ENCODE peak calls at places on chromosomes 13 and 19, in nine cellular contexts. B is Daoy; Y is iPS-NIHi11; H is foreskin keratinocyte; U is left ventricle myocardium superior; V is activated effector memory CD4-positive, alpha-beta T cell treated with anti-CD3 and anti-CD28 coated beads, Interleukin-2, amount 50 U/mL, for 16 hours; A is M059J; G is activated T-cell treated with anti-CD3 and anti-CD28 coated beads, Interleukin-2, amount 50 U/mL, for 72 hours; L is tibial nerve. C is an unnamed sample.

GRCh38 chr19:45331411-45331810 is 8.7 kb upstream of the CKM start:
- DNase-seq in B (no peak), Y (peak), H (no peak), U (no peak), V (no peak), A (no peak), G (no peak), L (no peak), C (no peak)

GRCh38 chr13:78326608-78327007 is 276.7 kb downstream of the POU4F1 start:
- DNase-seq in B (peak), Y (no peak), H (peak), U (no peak), V (no peak), A (no peak), G (no peak), L (no peak), C (no peak)

GRCh38 chr13:33514362-33514761 is 228.8 kb upstream of the STARD13 start:
- DNase-seq in B (no peak), Y (peak), H (peak), U (no peak), V (no peak), A (no peak), G (no peak), L (no peak), C (no peak)

GRCh38 chr13:113947321-113948033 is 26.4 kb downstream of the C13orf46 start:
- DNase-seq in B (peak), Y (no peak), H (peak), U (peak), V (no peak), A (no peak), G (no peak), L (peak), C (peak)

GRCh38 chr19:41112728-41113290 is 1.4 kb upstream of the CYP2F1 start:
- DNase-seq in B (no peak), Y (no peak), H (no peak), U (no peak), V (peak), A (no peak), G (no peak), L (no peak), C (no peak)

GRCh38 chr19:932647-933552 is 7.1 kb downstream of the ARID3A start:
- DNase-seq in B (peak), Y (peak), H (peak), U (peak), V (peak), A (peak), G (no peak), L (peak), C (no peak)

GRCh38 chr13:102799544-102800144 is 725 bp downstream of the BIVM start:
- DNase-seq in B (peak), Y (peak), H (peak), U (peak), V (no peak), A (peak), G (peak), L (no peak), C (peak)

GRCh38 chr19:33376423-33376822 is 2.9 kb downstream of the CEBPG start:
- DNase-seq in B (peak), Y (no peak), H (peak), U (peak), V (no peak), A (peak), G (no peak), L (peak), C (peak)

GRCh38 chr13:45473627-45474026 is 8.9 kb downstream of the COG3 start:
- DNase-seq in B (no peak), Y (peak), H (no peak), U (no peak), V (no peak), A (no peak), G (no peak), L (no peak), C (no peak)

GRCh38 chr13:35598790-35599369 is 122.4 kb upstream of the MAB21L1 start:
- DNase-seq in B (no peak), Y (no peak), H (peak), U (no peak), V (no peak), A (no peak), G (no peak), L (no peak), C (no peak)

GRCh38 chr13:40245567-40245966 is 420.9 kb downstream of the FOXO1 start:
- DNase-seq in B (no peak), Y (no peak), H (no peak), U (no peak), V (no peak), A (no peak), G (no peak), L (no peak), C (no peak)

GRCh38 chr13:33710924-33711323 is 107.0 kb upstream of the RFC3 start:
- DNase-seq in B (no peak), Y (no peak), H (no peak), U (no peak), V (no peak), A (no peak), G (no peak), L (no peak), C (no peak)

GRCh38 chr13:28558567-28558966 is 63.6 kb upstream of the FLT1 start:
- DNase-seq in B (no peak), Y (no peak), H (no peak), U (peak), V (no peak), A (peak), G (no peak), L (no peak), C (no peak)

GRCh38 chr13:46297338-46297737 is 85.6 kb downstream of the LRRC63 start:
- DNase-seq in B (no peak), Y (no peak), H (peak), U (no peak), V (no peak), A (no peak), G (no peak), L (no peak), C (no peak)

GRCh38 chr19:13637664-13638063 is 126.7 kb upstream of the MRI1 start:
- DNase-seq in B (peak), Y (no peak), H (peak), U (no peak), V (no peak), A (peak), G (no peak), L (no peak), C (no peak)

GRCh38 chr13:50577806-50578205 is 265.7 kb downstream of the DLEU7 start:
- DNase-seq in B (no peak), Y (no peak), H (no peak), U (no peak), V (no peak), A (no peak), G (no peak), L (no peak), C (no peak)

GRCh38 chr19:1172353-1173159 is 1.5 kb downstream of the SBNO2 start:
- DNase-seq in B (peak), Y (peak), H (peak), U (peak), V (no peak), A (peak), G (no peak), L (no peak), C (peak)

GRCh38 chr13:45011198-45011597 is 21.9 kb downstream of the GPALPP1 start:
- DNase-seq in B (no peak), Y (no peak), H (no peak), U (no peak), V (no peak), A (no peak), G (no peak), L (no peak), C (no peak)

GRCh38 chr13:33697936-33698335 is 120.0 kb upstream of the RFC3 start:
- DNase-seq in B (no peak), Y (no peak), H (no peak), U (no peak), V (no peak), A (no peak), G (no peak), L (no peak), C (no peak)

GRCh38 chr13:50400930-50401553 is 385.8 kb downstream of the KCNRG start:
- DNase-seq in B (peak), Y (no peak), H (peak), U (no peak), V (no peak), A (peak), G (no peak), L (no peak), C (no peak)

GRCh38 chr13:73368608-73369007 is 309.8 kb downstream of the KLF5 start:
- DNase-seq in B (no peak), Y (no peak), H (peak), U (no peak), V (no peak), A (no peak), G (no peak), L (no peak), C (no peak)

GRCh38 chr13:69912576-69913074 is 195.0 kb upstream of the ATXN8OS start:
- DNase-seq in B (no peak), Y (no peak), H (no peak), U (no peak), V (no peak), A (no peak), G (no peak), L (no peak), C (no peak)

GRCh38 chr19:55472463-55472862 is 4.0 kb upstream of the ZNF628 start:
- DNase-seq in B (peak), Y (no peak), H (peak), U (no peak), V (no peak), A (peak), G (no peak), L (no peak), C (no peak)

GRCh38 chr19:17886515-17886914 is 14.8 kb downstream of the SLC5A5 start:
- DNase-seq in B (no peak), Y (no peak), H (no peak), U (no peak), V (no peak), A (no peak), G (no peak), L (no peak), C (no peak)

GRCh38 chr19:43780706-43781525 is at the start of gene KCNN4:
- DNase-seq in B (peak), Y (no peak), H (peak), U (no peak), V (peak), A (peak), G (peak), L (no peak), C (no peak)

GRCh38 chr19:33186835-33187540 is 7.1 kb upstream of the LRP3 start:
- DNase-seq in B (no peak), Y (peak), H (no peak), U (no peak), V (peak), A (no peak), G (no peak), L (no peak), C (no peak)

GRCh38 chr13:74114641-74115040 is 19.6 kb downstream of the KLF12 start:
- DNase-seq in B (no peak), Y (no peak), H (no peak), U (no peak), V (no peak), A (peak), G (no peak), L (no peak), C (no peak)

GRCh38 chr13:102039264-102039663 is 362.6 kb downstream of the FGF14 start:
- DNase-seq in B (no peak), Y (no peak), H (no peak), U (peak), V (no peak), A (no peak), G (no peak), L (no peak), C (no peak)

GRCh38 chr13:44040070-44040753 is 160.5 kb downstream of the LACC1 start:
- DNase-seq in B (no peak), Y (no peak), H (no peak), U (no peak), V (no peak), A (peak), G (no peak), L (no peak), C (no peak)

GRCh38 chr13:25352806-25353205 is 19.0 kb upstream of the ATP8A2 start:
- DNase-seq in B (no peak), Y (no peak), H (no peak), U (no peak), V (no peak), A (no peak), G (no peak), L (no peak), C (no peak)

GRCh38 chr13:40813662-40814454 is 24.4 kb downstream of the SLC25A15 start:
- DNase-seq in B (peak), Y (peak), H (peak), U (no peak), V (no peak), A (peak), G (no peak), L (no peak), C (no peak)

C was measured in gastrocnemius medialis.